ENCODE peak calls at places on chromosomes 2 and 18, in five cellular contexts. U is pancreas, Y is M059J, F is fibroblast of the conjunctiva, P is EH. M is an unnamed sample.

GRCh38 chr2:52210161-52210560 is 1178.2 kb upstream of the NRXN1 start:
- DNase-seq in P (no peak), Y (no peak), U (no peak), F (no peak), M (no peak)

GRCh38 chr2:86703704-86704370 is 16.3 kb upstream of the RMND5A start:
- DNase-seq in F (peak), U (peak), P (peak), Y (peak), M (peak)

GRCh38 chr2:202096736-202097135 is 23.7 kb downstream of the KIAA2012 start:
- DNase-seq in F (no peak), P (peak), Y (peak), U (no peak), M (no peak)

GRCh38 chr18:37429768-37430167 is 135.8 kb downstream of the CELF4 start:
- DNase-seq in F (no peak), P (no peak), Y (no peak), U (no peak), M (no peak)

GRCh38 chr2:72696559-72696958 is 129.3 kb downstream of the EXOC6B start:
- DNase-seq in P (no peak), F (no peak), U (no peak), Y (no peak), M (no peak)

GRCh38 chr2:200820573-200820972 is 8.9 kb downstream of the BZW1 start:
- DNase-seq in P (no peak), U (no peak), Y (no peak), F (no peak), M (no peak)

GRCh38 chr18:36329684-36330434 is 32.3 kb downstream of the FHOD3 start:
- DNase-seq in P (no peak), Y (no peak), U (no peak), F (no peak), M (no peak)

GRCh38 chr2:211175956-211176355 is 619.6 kb downstream of the CPS1 start:
- DNase-seq in U (no peak), F (no peak), P (no peak), Y (no peak), M (no peak)

GRCh38 chr2:102158336-102158735 is 15.8 kb downstream of the IL1R1 start:
- DNase-seq in U (no peak), Y (no peak), P (no peak), F (no peak), M (no peak)

GRCh38 chr2:236939271-236939670 is 146.4 kb upstream of the COPS8 start:
- DNase-seq in U (no peak), Y (no peak), F (no peak), P (no peak), M (no peak)

GRCh38 chr2:195458936-195459335 is 198.1 kb upstream of the SLC39A10 start:
- DNase-seq in P (peak), Y (peak), U (no peak), F (no peak), M (no peak)

GRCh38 chr18:49399003-49399402 is 61.4 kb downstream of the DYM start:
- DNase-seq in Y (no peak), U (no peak), P (peak), F (no peak), M (no peak)

GRCh38 chr2:18047896-18048657 is 169.6 kb downstream of the KCNS3 start:
- DNase-seq in U (no peak), F (peak), Y (peak), P (peak), M (peak)

GRCh38 chr2:48530033-48530804 is at the start of gene STON1:
- DNase-seq in P (peak), U (peak), F (no peak), Y (peak), M (peak)

GRCh38 chr18:78638889-78639596 is 340.6 kb upstream of the SALL3 start:
- DNase-seq in P (no peak), F (no peak), U (no peak), Y (no peak), M (peak)

GRCh38 chr2:30708491-30709290 is 98.6 kb downstream of the CAPN13 start:
- DNase-seq in P (peak), U (no peak), F (peak), Y (peak), M (no peak)

GRCh38 chr2:72561621-72562318 is 264.1 kb downstream of the EXOC6B start:
- DNase-seq in F (peak), U (no peak), P (peak), Y (peak), M (no peak)

GRCh38 chr2:140275427-140275826 is 1495.2 kb upstream of the NXPH2 start:
- DNase-seq in Y (no peak), P (no peak), U (no peak), F (no peak), M (no peak)

GRCh38 chr2:36577884-36578283 is 20.1 kb downstream of the FEZ2 start:
- DNase-seq in U (no peak), F (no peak), P (no peak), Y (no peak), M (no peak)

GRCh38 chr2:135913726-135914365 is 37.6 kb upstream of the MCM6 start:
- DNase-seq in Y (peak), F (peak), P (peak), U (no peak), M (no peak)

GRCh38 chr18:35888329-35888728 is 84.2 kb upstream of the RMP24 start:
- DNase-seq in Y (no peak), U (no peak), F (no peak), P (no peak), M (no peak)

GRCh38 chr2:88212251-88212790 is 42.2 kb downstream of the THNSL2 start:
- DNase-seq in Y (no peak), P (peak), U (no peak), F (no peak), M (no peak)

GRCh38 chr2:126766897-126767296 is 110.9 kb downstream of the GYPC start:
- DNase-seq in F (no peak), P (no peak), U (no peak), Y (no peak), M (no peak)

GRCh38 chr2:45700407-45701013 is 49.0 kb downstream of the PRKCE start:
- DNase-seq in Y (no peak), U (no peak), F (no peak), P (no peak), M (no peak)

GRCh38 chr2:199440118-199440517 is 17.6 kb downstream of the SATB2 start:
- DNase-seq in Y (peak), P (peak), U (no peak), F (no peak), M (no peak)

GRCh38 chr2:171201767-171202166 is 41.1 kb upstream of the TLK1 start:
- DNase-seq in U (no peak), P (no peak), Y (no peak), F (no peak), M (no peak)

GRCh38 chr2:218291318-218291933 is 877 bp downstream of the TMBIM1 start:
- DNase-seq in P (peak), Y (no peak), U (peak), F (no peak), M (no peak)

GRCh38 chr2:27238976-27239375 is 21.8 kb downstream of the CAD start:
- DNase-seq in Y (no peak), F (no peak), P (no peak), U (no peak), M (no peak)

GRCh38 chr2:70553584-70554337 is at the start of gene TGFA:
- DNase-seq in Y (peak), P (peak), F (no peak), U (peak), M (peak)

GRCh38 chr2:29309090-29310054 is 194.2 kb downstream of the CLIP4 start:
- DNase-seq in P (peak), U (peak), Y (peak), F (peak), M (peak)

GRCh38 chr2:24456610-24457556 is 34.2 kb upstream of the NCOA1 start:
- DNase-seq in Y (peak), U (no peak), F (peak), P (peak), M (peak)

GRCh38 chr2:191030521-191031154 is 16.7 kb upstream of the STAT1 start:
- DNase-seq in Y (peak), P (peak), F (no peak), U (no peak), M (peak)

GRCh38 chr18:58639237-58639636 is 10.3 kb upstream of the ALPK2 start:
- DNase-seq in P (no peak), U (no peak), Y (no peak), F (no peak), M (no peak)

GRCh38 chr2:55063226-55063625 is 13.0 kb upstream of the RTN4 start:
- DNase-seq in U (no peak), Y (no peak), F (no peak), P (no peak), M (no peak)

GRCh38 chr18:44592639-44593038 is 88.0 kb upstream of the SETBP1 start:
- DNase-seq in U (no peak), F (peak), P (peak), Y (peak), M (no peak)

GRCh38 chr18:12287131-12287681 is 20.8 kb upstream of the TUBB6 start:
- DNase-seq in Y (no peak), U (no peak), F (no peak), P (no peak), M (no peak)